ENCODE peak calls at places on chromosomes 6 and 20, in five cellular contexts. L, M, T, S and W are unnamed samples.

GRCh38 chr20:45059022-45059728 is 41.8 kb downstream of the KCNS1 start:
- DNase-seq in L (no peak), M (no peak), T (no peak), S (no peak), W (no peak)

GRCh38 chr6:166623318-166623717 is 3.7 kb downstream of the RPS6KA2 start:
- DNase-seq in L (no peak), M (no peak), T (no peak), S (no peak), W (no peak)

GRCh38 chr20:23624307-23624706 is 13.4 kb downstream of the CST3 start:
- DNase-seq in L (peak), M (no peak), T (no peak), S (no peak), W (no peak)

GRCh38 chr20:20215976-20216727 is 151.8 kb upstream of the INSM1 start:
- DNase-seq in L (no peak), M (no peak), T (no peak), S (no peak), W (no peak)

GRCh38 chr6:134198093-134198492 is 119.8 kb downstream of the SGK1 start:
- DNase-seq in L (peak), M (no peak), T (no peak), S (no peak), W (no peak)

GRCh38 chr6:76694779-76695178 is 622.3 kb upstream of the IMPG1 start:
- DNase-seq in L (no peak), M (no peak), T (no peak), S (no peak), W (no peak)

GRCh38 chr6:31834367-31834703 is 6.8 kb downstream of the HSPA1B start:
- DNase-seq in L (peak), M (peak), T (peak), S (peak), W (peak)

GRCh38 chr20:62165762-62166399 is 16.9 kb upstream of the MTG2 start:
- DNase-seq in L (no peak), M (no peak), T (no peak), S (no peak), W (no peak)

GRCh38 chr6:167094820-167095637 is 27.9 kb upstream of the CCR6 start:
- DNase-seq in L (no peak), M (no peak), T (no peak), S (peak), W (no peak)

GRCh38 chr6:156013155-156013554 is 557.5 kb upstream of the NOX3 start:
- DNase-seq in L (no peak), M (no peak), T (no peak), S (no peak), W (no peak)
- TF ChIP-seq GABPA in L (no peak), M (no peak), T (no peak), S (no peak), W (no peak)

DNA sequence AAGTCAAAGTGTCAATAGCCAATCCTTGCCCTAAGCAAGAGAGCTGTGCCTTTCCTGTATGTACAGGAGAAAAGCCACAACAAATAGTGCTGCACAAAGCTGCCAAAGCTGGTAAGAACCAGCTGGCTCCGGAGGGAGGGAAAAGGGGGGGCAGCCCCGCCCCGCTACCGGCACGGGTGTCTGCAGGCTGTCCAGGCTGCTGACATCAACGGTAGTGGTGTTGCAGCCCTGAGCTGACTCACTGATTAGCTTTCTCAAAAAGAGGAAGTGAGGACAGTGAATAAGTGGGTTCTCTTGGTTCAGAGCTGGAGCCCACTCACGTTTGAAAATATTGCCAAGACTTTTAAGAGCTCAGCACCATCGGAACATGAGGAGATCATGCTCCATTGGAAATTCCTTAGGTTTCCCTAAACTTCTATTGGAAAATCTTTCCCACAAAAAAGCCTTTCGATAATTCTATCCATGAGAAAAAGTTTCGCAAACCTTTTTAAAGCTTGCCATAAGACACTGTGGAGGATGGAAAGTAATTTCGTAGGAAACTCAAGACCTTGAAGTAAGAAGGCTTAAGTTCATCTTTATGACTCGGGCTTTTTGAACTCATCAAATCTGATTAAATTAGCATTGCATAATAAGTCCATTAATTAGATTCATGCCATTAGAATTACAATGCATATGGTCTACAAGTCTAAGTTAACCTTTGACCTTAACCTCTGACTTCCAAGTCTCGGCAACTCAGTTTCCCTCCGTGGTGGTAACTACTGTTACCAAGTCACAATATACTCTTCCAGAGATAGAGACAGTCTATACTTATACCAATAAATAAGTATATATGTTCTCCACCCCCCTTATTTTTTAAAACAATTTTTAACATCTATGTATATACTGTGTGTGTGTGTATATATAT is 67.0 kb downstream of the TNFRSF21 start:
- DNase-seq in L (no peak), M (peak), T (peak), S (peak), W (peak)
- TF ChIP-seq POLR2AphosphoS5 in L (no peak), M (no peak), T (no peak), S (no peak), W (peak)

GRCh38 chr20:373171-373890 is 7.2 kb upstream of the TRIB3 start:
- DNase-seq in L (peak), M (peak), T (peak), S (no peak), W (peak)
- TF ChIP-seq REST in L (no peak), M (no peak), T (no peak), S (no peak), W (no peak)

GRCh38 chr6:30163090-30163917 is at the start of gene TRIM15:
- DNase-seq in L (peak), M (no peak), T (no peak), S (no peak), W (no peak)
- TF ChIP-seq GABPA in L (peak), M (no peak), T (peak), S (no peak), W (no peak)